ENCODE peak calls at places on chromosomes 16 and 17, in five cellular contexts. W is HCT116, O is WERI-Rb-1, P is esophagus muscularis mucosa, V is colonic mucosa. S is an unnamed sample.

GRCh38 chr16:8644151-8644512 is 22.6 kb downstream of the METTL22 start:
- DNase-seq in P (no peak), W (no peak), O (no peak), V (no peak), S (no peak)

GRCh38 chr16:50531359-50531758 is 16.8 kb upstream of the NKD1 start:
- DNase-seq in P (peak), V (no peak), O (no peak), W (no peak), S (no peak)

GRCh38 chr16:63038563-63039131 is 1002.4 kb upstream of the CDH8 start:
- DNase-seq in O (no peak), V (no peak), P (no peak), W (no peak), S (no peak)

GRCh38 chr16:19696312-19696711 is 21.7 kb downstream of the KNOP1 start:
- DNase-seq in V (peak), O (no peak), P (peak), W (no peak), S (peak)

GRCh38 chr16:1492082-1492922 is 858 bp upstream of the TELO2 start:
- DNase-seq in V (no peak), O (no peak), W (no peak), P (no peak), S (no peak)

GRCh38 chr17:71878271-71878670 is 242.5 kb upstream of the SOX9 start:
- DNase-seq in O (no peak), W (no peak), V (no peak), P (no peak), S (no peak)

GRCh38 chr17:80086081-80086480 is 15.3 kb upstream of the GAA start:
- DNase-seq in O (no peak), W (no peak), P (no peak), V (no peak), S (no peak)

GRCh38 chr17:37791985-37792384 is 47.1 kb upstream of the HNF1B start:
- DNase-seq in V (no peak), W (no peak), O (no peak), P (no peak), S (no peak)

GRCh38 chr16:28309811-28310311 is 17.5 kb downstream of the SBK1 start:
- DNase-seq in P (no peak), V (no peak), O (no peak), W (no peak), S (no peak)

GRCh38 chr17:64777413-64778101 is 115.5 kb upstream of the SMURF2 start:
- DNase-seq in O (no peak), V (peak), P (no peak), W (no peak), S (no peak)

GRCh38 chr17:35312790-35313711 is 60.4 kb downstream of the SLFN11 start:
- DNase-seq in P (no peak), V (peak), W (peak), O (peak), S (peak)

GRCh38 chr17:81147701-81148100 is 17.6 kb upstream of the PVALEF start:
- DNase-seq in O (no peak), P (no peak), V (no peak), W (no peak), S (no peak)

GRCh38 chr17:65564793-65565192 is 3.3 kb upstream of the AXIN2 start:
- DNase-seq in O (peak), V (no peak), P (no peak), W (no peak), S (no peak)

GRCh38 chr16:15643453-15644305 is 725 bp upstream of the MARF1 start:
- DNase-seq in W (peak), V (peak), O (peak), P (no peak), S (no peak)

GRCh38 chr16:75535211-75535843 is 581 bp downstream of the CHST5 start:
- DNase-seq in W (no peak), O (no peak), P (no peak), V (no peak), S (no peak)

GRCh38 chr17:45414997-45415881 is 17.4 kb downstream of the ARHGAP27 start:
- DNase-seq in P (no peak), W (no peak), O (peak), V (peak), S (no peak)

GRCh38 chr17:32275060-32276042 is 9.7 kb downstream of the RHBDL3 start:
- DNase-seq in W (peak), V (no peak), O (peak), P (no peak), S (peak)

GRCh38 chr16:53053967-53054669 is 673 bp upstream of the CHD9 start:
- DNase-seq in O (no peak), W (no peak), P (no peak), V (peak), S (peak)

GRCh38 chr17:69501591-69502468 is 87.3 kb downstream of the MAP2K6 start:
- DNase-seq in W (no peak), O (no peak), V (peak), P (no peak), S (no peak)

GRCh38 chr16:59543641-59544040 is 809.5 kb upstream of the GOT2 start:
- DNase-seq in O (no peak), W (no peak), P (no peak), V (no peak), S (no peak)

GRCh38 chr16:11877374-11877773 is 26.0 kb upstream of the RSL1D1 start:
- DNase-seq in V (no peak), P (no peak), O (no peak), W (no peak), S (no peak)

GRCh38 chr17:65182233-65182632 is 45.1 kb downstream of the RGS9 start:
- DNase-seq in P (no peak), W (no peak), O (no peak), V (no peak), S (no peak)

GRCh38 chr17:43327421-43327820 is 71.4 kb upstream of the ARL4D start:
- DNase-seq in V (no peak), O (no peak), W (no peak), P (no peak), S (no peak)

GRCh38 chr16:86396318-86396882 is 113.9 kb upstream of the FOXF1 start:
- DNase-seq in P (no peak), O (no peak), W (no peak), V (no peak), S (no peak)

GRCh38 chr17:21686165-21687015 is 5.9 kb upstream of the KCNJ18 start:
- DNase-seq in O (no peak), P (no peak), V (no peak), W (no peak), S (no peak)

GRCh38 chr16:24511801-24512200 is 27.6 kb upstream of the RBBP6 start:
- DNase-seq in O (no peak), W (no peak), V (no peak), P (no peak), S (no peak)

GRCh38 chr16:2530629-2531318 is 434 bp downstream of the CEMP1 start:
- DNase-seq in W (no peak), V (peak), O (no peak), P (no peak), S (peak)

GRCh38 chr16:75000481-75001081 is 1.8 kb downstream of the ZNRF1 start:
- DNase-seq in O (no peak), P (peak), V (peak), W (no peak), S (no peak)

GRCh38 chr16:22050963-22051362 is 41.4 kb upstream of the VWA3A start:
- DNase-seq in O (no peak), V (no peak), W (peak), P (no peak), S (no peak)

GRCh38 chr16:25013751-25014499 is 1.2 kb downstream of the ARHGAP17 start:
- DNase-seq in W (no peak), V (no peak), P (no peak), O (no peak), S (no peak)

GRCh38 chr17:48054238-48055185 is 6.4 kb downstream of the NFE2L1 start:
- DNase-seq in W (no peak), V (peak), P (no peak), O (peak), S (peak)

GRCh38 chr16:64269756-64270155 is 852.1 kb downstream of the CDH11 start:
- DNase-seq in W (no peak), O (no peak), V (no peak), P (no peak), S (no peak)

GRCh38 chr17:63842173-63842539 is 329 bp downstream of the SMARCD2 start:
- DNase-seq in O (peak), V (peak), P (no peak), W (no peak), S (peak)

GRCh38 chr16:30063893-30064745 is 1.4 kb upstream of the ALDOA start:
- DNase-seq in V (peak), O (peak), W (no peak), P (peak), S (peak)

GRCh38 chr17:7839199-7839889 is 5.3 kb downstream of the KDM6B start:
- DNase-seq in O (no peak), V (peak), W (no peak), P (no peak), S (no peak)

GRCh38 chr16:30459456-30459855 is 13.1 kb upstream of the ITGAL start:
- DNase-seq in V (no peak), O (no peak), P (no peak), W (no peak), S (no peak)

GRCh38 chr17:67477687-67478086 is 100.6 kb downstream of the PITPNC1 start:
- DNase-seq in V (no peak), P (no peak), W (peak), O (no peak), S (no peak)

DNA sequence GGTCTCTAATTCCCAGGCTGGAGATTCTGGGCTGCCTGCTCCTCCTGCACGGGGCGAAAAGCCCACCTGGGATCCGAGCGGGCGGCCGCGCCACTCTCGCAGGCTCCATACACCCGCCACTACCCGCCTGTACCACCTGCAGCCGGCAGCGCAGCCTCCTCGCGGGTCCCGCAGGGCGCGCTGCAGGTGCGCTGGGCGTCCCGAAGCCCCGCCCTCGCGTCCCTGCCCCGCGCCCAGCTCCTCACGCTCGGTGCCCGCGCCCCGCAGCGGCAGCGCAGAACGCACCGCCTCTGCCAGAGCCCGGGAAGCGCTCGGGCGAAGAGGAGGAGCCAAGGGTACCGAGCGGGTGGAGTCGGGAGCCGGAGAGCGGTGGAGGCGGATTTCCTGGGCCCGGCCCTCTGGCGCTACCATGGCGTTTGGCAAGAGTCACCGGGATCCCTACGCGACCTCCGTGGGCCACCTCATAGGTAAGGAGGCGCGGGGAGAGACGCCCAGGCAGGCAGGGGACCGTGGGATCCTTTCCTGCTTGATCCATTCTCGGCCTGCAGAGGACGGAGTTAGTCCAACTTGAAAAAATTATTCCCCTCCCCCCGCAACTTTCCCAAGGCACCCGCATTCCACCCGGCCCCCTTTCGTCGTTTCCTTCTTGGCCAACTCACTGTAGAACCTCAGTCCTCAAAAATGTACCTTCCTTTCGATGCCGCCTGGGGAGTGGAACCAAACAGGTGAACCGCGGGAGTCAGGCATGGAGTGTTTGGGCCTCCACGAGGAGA is at the start of gene TOM1L1:
- DNase-seq in P (no peak), V (peak), O (peak), W (peak), S (peak)
- H3K4me3 ChIP-seq in P (peak), V (peak), O (peak), W (peak), S (peak)

DNA sequence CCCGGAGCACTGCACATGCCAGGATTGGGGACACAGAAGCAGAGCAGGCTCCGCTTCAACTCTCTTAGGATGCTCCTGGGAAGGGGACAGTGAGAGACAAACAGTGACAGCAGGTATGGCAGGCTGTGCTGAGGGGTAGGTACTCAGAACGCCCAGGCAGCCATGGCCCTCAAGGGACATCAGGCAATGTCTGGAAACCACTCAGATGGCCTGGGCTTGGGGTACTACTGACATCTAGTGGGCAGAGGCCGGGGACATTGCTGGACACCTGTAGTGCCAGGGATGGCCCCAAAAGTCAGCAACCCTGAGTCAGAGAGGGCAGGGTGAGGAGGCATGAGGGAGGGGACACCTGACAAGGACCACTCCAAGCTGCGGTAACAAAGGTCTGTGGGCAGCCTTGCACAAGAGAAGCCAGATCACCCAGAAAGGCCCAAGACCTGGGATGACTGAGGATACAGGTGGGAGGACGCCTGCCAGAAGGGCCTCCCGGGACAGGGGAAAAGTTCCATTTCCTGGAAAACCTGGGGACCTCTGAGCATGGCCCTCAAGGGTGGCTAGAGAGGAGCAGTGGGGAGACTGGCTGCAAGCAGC is 21.2 kb downstream of the PEMT start:
- DNase-seq in W (no peak), V (peak), O (peak), P (no peak), S (peak)
- TF ChIP-seq CTCF in W (peak), V (peak), O (peak), P (peak), S (peak)

DNA sequence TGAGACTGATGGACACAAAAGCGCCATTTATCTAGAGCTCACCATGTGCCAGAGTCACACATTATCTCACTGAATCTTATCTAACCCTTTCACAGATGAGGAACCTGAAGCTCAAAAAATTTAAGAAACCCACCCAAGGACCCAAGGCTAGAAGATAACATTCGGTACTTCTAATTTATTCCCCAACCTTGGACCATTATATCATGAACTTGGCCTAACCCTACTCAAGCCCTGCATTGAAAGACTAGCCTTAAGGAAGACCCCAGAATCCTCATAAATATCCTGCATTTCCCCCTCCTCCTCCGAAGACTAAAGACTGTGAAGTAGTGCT is 548 bp upstream of the DYNC1LI2 start:
- DNase-seq in V (no peak), P (no peak), W (no peak), O (no peak), S (no peak)
- H3K4me3 ChIP-seq in V (peak), P (peak), W (peak), O (peak), S (peak)

DNA sequence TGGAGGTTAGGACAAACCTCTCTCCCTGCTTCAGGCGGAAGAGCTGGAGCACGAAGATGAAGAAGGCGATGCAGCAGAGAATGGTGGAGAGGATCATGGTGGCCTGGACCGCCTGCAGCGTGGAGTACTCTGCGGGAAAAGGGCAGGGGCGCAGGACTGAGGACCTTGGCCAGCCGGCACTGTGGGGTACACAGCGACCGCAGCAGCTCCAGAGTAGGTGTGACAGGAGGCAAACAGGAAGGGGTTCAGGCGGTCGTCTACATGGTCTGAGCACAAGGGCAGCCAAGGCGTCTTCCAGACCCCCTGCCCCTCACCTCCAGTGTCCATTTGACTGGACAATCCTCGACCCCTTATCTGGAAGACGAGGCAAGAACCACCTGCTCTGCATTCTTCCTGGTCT is 42.5 kb downstream of the EMP2 start:
- DNase-seq in W (no peak), V (no peak), O (no peak), P (no peak), S (no peak)
- TF ChIP-seq CTCF in W (no peak), V (no peak), O (no peak), P (no peak), S (no peak)

S was measured in psoas muscle.